ENCODE peak calls at places on chromosomes 2 and 18, in eight cellular contexts. O is GM04504; W is activated effector memory CD4-positive, alpha-beta T cell treated with Interleukin-2 at 50 U/mL for 16 hours; G is AG04449; T is D341Med; H is GM18507; X is stimulated activated CD8-positive, alpha-beta memory T cell treated with anti-CD3 and anti-CD28 coated beads, Interleukin-15, amount 100 ng/mL, for 4 hours; S is progenitor cell of endocrine pancreas. E is an unnamed sample.

GRCh38 chr2:31107588-31108300 is 30.5 kb downstream of the GALNT14 start:
- DNase-seq in O (no peak), W (no peak), G (no peak), T (no peak), H (no peak), X (no peak), S (no peak), E (no peak)

GRCh38 chr18:75142677-75143076 is 66.3 kb downstream of the PTGR3 start:
- DNase-seq in O (no peak), W (no peak), G (no peak), T (peak; percentile 10), H (no peak), X (no peak), S (no peak), E (no peak)

GRCh38 chr2:6826081-6826913 is 39.4 kb downstream of the CMPK2 start:
- DNase-seq in O (peak; percentile 6), W (peak; percentile 13), G (no peak), T (peak; percentile 29), H (peak; percentile 47), X (no peak), S (no peak), E (no peak)

GRCh38 chr2:18976112-18976961 is 382.1 kb downstream of the OSR1 start:
- DNase-seq in O (peak; percentile 73), W (no peak), G (peak; percentile 72), T (no peak), H (no peak), X (no peak), S (no peak), E (no peak)

GRCh38 chr2:190468814-190469569 is 60.8 kb downstream of the MFSD6 start:
- DNase-seq in O (peak; percentile 93), W (no peak), G (peak; percentile 94), T (peak; percentile 65), H (no peak), X (no peak), S (no peak), E (no peak)

GRCh38 chr2:16281451-16282330 is 341.3 kb downstream of the MYCN start:
- DNase-seq in O (no peak), W (no peak), G (no peak), T (peak; percentile 50), H (peak; percentile 1), X (no peak), S (no peak), E (peak; percentile 32)

GRCh38 chr2:239369631-239370161 is 31.1 kb downstream of the HDAC4 start:
- DNase-seq in O (peak; percentile 52), W (peak; percentile 54), G (peak; percentile 12), T (no peak), H (peak; percentile 69), X (peak; percentile 27), S (no peak), E (no peak)

GRCh38 chr2:74168739-74169138 is 9.9 kb downstream of the MOB1A start:
- DNase-seq in O (no peak), W (no peak), G (no peak), T (no peak), H (no peak), X (no peak), S (no peak), E (no peak)

GRCh38 chr2:58574873-58575272 is 333.7 kb upstream of the FANCL start:
- DNase-seq in O (no peak), W (no peak), G (no peak), T (no peak), H (no peak), X (no peak), S (no peak), E (no peak)

GRCh38 chr2:21467910-21468309 is 344.1 kb downstream of the TDRD15 start:
- DNase-seq in O (no peak), W (no peak), G (no peak), T (no peak), H (no peak), X (no peak), S (no peak), E (no peak)

GRCh38 chr18:21896732-21897336 is 156.2 kb downstream of the MIB1 start:
- DNase-seq in O (no peak), W (no peak), G (no peak), T (peak; percentile 35), H (no peak), X (no peak), S (no peak), E (no peak)

GRCh38 chr2:157866666-157867642 is 9.2 kb downstream of the ACVR1 start:
- DNase-seq in O (no peak), W (no peak), G (no peak), T (no peak), H (no peak), X (no peak), S (no peak), E (no peak)